ENCODE peak calls at places on chromosomes 11 and 22, in four cellular contexts. One of them, this sample, is unnamed.

GRCh38 chr11:14422814-14423182 is 63.8 kb upstream of the RRAS2 start:
- DNase-seq in NCI-H510A treated with DMSO at 0.1 percent for 48 hours: no peak
- DNase-seq in MCF 10A: no peak
- DNase-seq in stimulated activated CD4-positive, alpha-beta T cell treated with anti-CD3 and anti-CD28 coated beads, Interleukin-1b, Interleukin-23, amount 100 ng/mL, for 48 hours: no peak
- DNase-seq in this sample: no peak

GRCh38 chr11:117316197-117316961 is at the start of gene BACE1:
- DNase-seq in NCI-H510A treated with DMSO at 0.1 percent for 48 hours: peak
- DNase-seq in MCF 10A: peak
- DNase-seq in stimulated activated CD4-positive, alpha-beta T cell treated with anti-CD3 and anti-CD28 coated beads, Interleukin-1b, Interleukin-23, amount 100 ng/mL, for 48 hours: peak
- DNase-seq in this sample: peak

GRCh38 chr11:13487661-13488030 is 8.2 kb downstream of the PTH start:
- DNase-seq in NCI-H510A treated with DMSO at 0.1 percent for 48 hours: peak
- DNase-seq in MCF 10A: peak
- DNase-seq in stimulated activated CD4-positive, alpha-beta T cell treated with anti-CD3 and anti-CD28 coated beads, Interleukin-1b, Interleukin-23, amount 100 ng/mL, for 48 hours: no peak
- DNase-seq in this sample: no peak

GRCh38 chr11:20067665-20068064 is 92.6 kb downstream of the DBX1 start:
- DNase-seq in NCI-H510A treated with DMSO at 0.1 percent for 48 hours: no peak
- DNase-seq in MCF 10A: no peak
- DNase-seq in stimulated activated CD4-positive, alpha-beta T cell treated with anti-CD3 and anti-CD28 coated beads, Interleukin-1b, Interleukin-23, amount 100 ng/mL, for 48 hours: no peak
- DNase-seq in this sample: no peak

GRCh38 chr22:50218153-50218995 is 17.6 kb downstream of the SELENOO start:
- DNase-seq in NCI-H510A treated with DMSO at 0.1 percent for 48 hours: peak
- DNase-seq in MCF 10A: no peak
- DNase-seq in stimulated activated CD4-positive, alpha-beta T cell treated with anti-CD3 and anti-CD28 coated beads, Interleukin-1b, Interleukin-23, amount 100 ng/mL, for 48 hours: no peak
- DNase-seq in this sample: no peak

GRCh38 chr11:10267821-10268220 is 26.2 kb downstream of the SBF2 start:
- DNase-seq in NCI-H510A treated with DMSO at 0.1 percent for 48 hours: no peak
- DNase-seq in MCF 10A: no peak
- DNase-seq in stimulated activated CD4-positive, alpha-beta T cell treated with anti-CD3 and anti-CD28 coated beads, Interleukin-1b, Interleukin-23, amount 100 ng/mL, for 48 hours: no peak
- DNase-seq in this sample: no peak

GRCh38 chr11:66012946-66013761 is 1.3 kb downstream of the CST6 start:
- DNase-seq in NCI-H510A treated with DMSO at 0.1 percent for 48 hours: no peak
- DNase-seq in MCF 10A: no peak
- DNase-seq in stimulated activated CD4-positive, alpha-beta T cell treated with anti-CD3 and anti-CD28 coated beads, Interleukin-1b, Interleukin-23, amount 100 ng/mL, for 48 hours: no peak
- DNase-seq in this sample: no peak

GRCh38 chr22:24424001-24424900 is 3.1 kb upstream of the ADORA2A start:
- DNase-seq in NCI-H510A treated with DMSO at 0.1 percent for 48 hours: no peak
- DNase-seq in MCF 10A: no peak
- DNase-seq in stimulated activated CD4-positive, alpha-beta T cell treated with anti-CD3 and anti-CD28 coated beads, Interleukin-1b, Interleukin-23, amount 100 ng/mL, for 48 hours: peak
- DNase-seq in this sample: no peak

GRCh38 chr11:65594991-65595920 is at the start of gene KCNK7:
- DNase-seq in NCI-H510A treated with DMSO at 0.1 percent for 48 hours: no peak
- DNase-seq in MCF 10A: no peak
- DNase-seq in stimulated activated CD4-positive, alpha-beta T cell treated with anti-CD3 and anti-CD28 coated beads, Interleukin-1b, Interleukin-23, amount 100 ng/mL, for 48 hours: no peak
- DNase-seq in this sample: no peak

GRCh38 chr11:32438883-32439487 is 3.6 kb upstream of the WT1 start:
- DNase-seq in NCI-H510A treated with DMSO at 0.1 percent for 48 hours: no peak
- DNase-seq in MCF 10A: no peak
- DNase-seq in stimulated activated CD4-positive, alpha-beta T cell treated with anti-CD3 and anti-CD28 coated beads, Interleukin-1b, Interleukin-23, amount 100 ng/mL, for 48 hours: no peak
- DNase-seq in this sample: peak

GRCh38 chr11:122505304-122506006 is 150.1 kb upstream of the UBASH3B start:
- DNase-seq in NCI-H510A treated with DMSO at 0.1 percent for 48 hours: peak
- DNase-seq in MCF 10A: peak
- DNase-seq in stimulated activated CD4-positive, alpha-beta T cell treated with anti-CD3 and anti-CD28 coated beads, Interleukin-1b, Interleukin-23, amount 100 ng/mL, for 48 hours: peak
- DNase-seq in this sample: peak

GRCh38 chr22:46902998-46903916 is 140.8 kb downstream of the TBC1D22A start:
- DNase-seq in NCI-H510A treated with DMSO at 0.1 percent for 48 hours: no peak
- DNase-seq in MCF 10A: no peak
- DNase-seq in stimulated activated CD4-positive, alpha-beta T cell treated with anti-CD3 and anti-CD28 coated beads, Interleukin-1b, Interleukin-23, amount 100 ng/mL, for 48 hours: no peak
- DNase-seq in this sample: no peak

This sample was measured in NCI-H524.